ENCODE peak calls at places on chromosome 14, in nine cellular contexts. One of them, this sample, is unnamed.

GRCh38 chr14:54564799-54565235 is 2.1 kb upstream of the SAMD4A start:
- DNase-seq in islet precursor cell: no peak
- DNase-seq in kidney epithelial cell: no peak
- DNase-seq in Kasumi-1: peak; percentile 30
- DNase-seq in adipocyte: peak; percentile 80
- DNase-seq in glutamatergic neuron: no peak
- DNase-seq in NCI-H526: peak; percentile 5
- DNase-seq in thoracic aorta: no peak
- DNase-seq in fibroblast of gingiva: peak; percentile 69
- DNase-seq in this sample: no peak

GRCh38 chr14:90587252-90587910 is 190.6 kb downstream of the CALM1 start:
- DNase-seq in islet precursor cell: no peak
- DNase-seq in kidney epithelial cell: no peak
- DNase-seq in Kasumi-1: no peak
- DNase-seq in adipocyte: no peak
- DNase-seq in glutamatergic neuron: no peak
- DNase-seq in NCI-H526: no peak
- DNase-seq in thoracic aorta: no peak
- DNase-seq in fibroblast of gingiva: no peak
- DNase-seq in this sample: no peak

GRCh38 chr14:91911474-91912032 is 35.9 kb downstream of the FBLN5 start:
- DNase-seq in islet precursor cell: peak; percentile 68
- DNase-seq in kidney epithelial cell: no peak
- DNase-seq in Kasumi-1: peak; percentile 65
- DNase-seq in adipocyte: peak; percentile 48
- DNase-seq in glutamatergic neuron: no peak
- DNase-seq in NCI-H526: peak; percentile 29
- DNase-seq in thoracic aorta: no peak
- DNase-seq in fibroblast of gingiva: peak; percentile 72
- DNase-seq in this sample: no peak

GRCh38 chr14:20781805-20782204 is 737 bp downstream of the RNASE6 start:
- DNase-seq in islet precursor cell: peak; percentile 89
- DNase-seq in kidney epithelial cell: no peak
- DNase-seq in Kasumi-1: no peak
- DNase-seq in adipocyte: no peak
- DNase-seq in glutamatergic neuron: no peak
- DNase-seq in NCI-H526: no peak
- DNase-seq in thoracic aorta: no peak
- DNase-seq in fibroblast of gingiva: no peak
- DNase-seq in this sample: no peak

GRCh38 chr14:68556253-68556652 is 236.6 kb downstream of the ZFP36L1 start:
- DNase-seq in islet precursor cell: no peak
- DNase-seq in kidney epithelial cell: no peak
- DNase-seq in Kasumi-1: no peak
- DNase-seq in adipocyte: no peak
- DNase-seq in glutamatergic neuron: no peak
- DNase-seq in NCI-H526: no peak
- DNase-seq in thoracic aorta: no peak
- DNase-seq in fibroblast of gingiva: no peak
- DNase-seq in this sample: no peak

GRCh38 chr14:90344285-90344684 is 12.5 kb upstream of the NRDE2 start:
- DNase-seq in islet precursor cell: no peak
- DNase-seq in kidney epithelial cell: no peak
- DNase-seq in Kasumi-1: no peak
- DNase-seq in adipocyte: no peak
- DNase-seq in glutamatergic neuron: no peak
- DNase-seq in NCI-H526: no peak
- DNase-seq in thoracic aorta: no peak
- DNase-seq in fibroblast of gingiva: no peak
- DNase-seq in this sample: no peak

GRCh38 chr14:104134061-104134965 is 4.1 kb upstream of the KIF26A start:
- DNase-seq in islet precursor cell: no peak
- DNase-seq in kidney epithelial cell: no peak
- DNase-seq in Kasumi-1: no peak
- DNase-seq in adipocyte: no peak
- DNase-seq in glutamatergic neuron: peak; percentile 18
- DNase-seq in NCI-H526: no peak
- DNase-seq in thoracic aorta: no peak
- DNase-seq in fibroblast of gingiva: no peak
- DNase-seq in this sample: no peak

GRCh38 chr14:64279719-64280668 is 14.2 kb downstream of the ESR2 start:
- DNase-seq in islet precursor cell: no peak
- DNase-seq in kidney epithelial cell: no peak
- DNase-seq in Kasumi-1: no peak
- DNase-seq in adipocyte: no peak
- DNase-seq in glutamatergic neuron: no peak
- DNase-seq in NCI-H526: no peak
- DNase-seq in thoracic aorta: no peak
- DNase-seq in fibroblast of gingiva: no peak
- DNase-seq in this sample: no peak

GRCh38 chr14:96227428-96227827 is 22.8 kb downstream of the BDKRB2 start:
- DNase-seq in islet precursor cell: no peak
- DNase-seq in kidney epithelial cell: no peak
- DNase-seq in Kasumi-1: no peak
- DNase-seq in adipocyte: no peak
- DNase-seq in glutamatergic neuron: no peak
- DNase-seq in NCI-H526: no peak
- DNase-seq in thoracic aorta: no peak
- DNase-seq in fibroblast of gingiva: no peak
- DNase-seq in this sample: no peak

GRCh38 chr14:62694075-62694474 is 351.2 kb downstream of the KCNH5 start:
- DNase-seq in islet precursor cell: no peak
- DNase-seq in kidney epithelial cell: no peak
- DNase-seq in Kasumi-1: no peak
- DNase-seq in adipocyte: peak; percentile 54
- DNase-seq in glutamatergic neuron: no peak
- DNase-seq in NCI-H526: no peak
- DNase-seq in thoracic aorta: no peak
- DNase-seq in fibroblast of gingiva: peak; percentile 1
- DNase-seq in this sample: no peak

GRCh38 chr14:79404874-79405273 is 806.4 kb downstream of the DIO2 start:
- DNase-seq in islet precursor cell: no peak
- DNase-seq in kidney epithelial cell: no peak
- DNase-seq in Kasumi-1: no peak
- DNase-seq in adipocyte: no peak
- DNase-seq in glutamatergic neuron: no peak
- DNase-seq in NCI-H526: no peak
- DNase-seq in thoracic aorta: no peak
- DNase-seq in fibroblast of gingiva: no peak
- DNase-seq in this sample: no peak

GRCh38 chr14:92456215-92457017 is 57.2 kb upstream of the RIN3 start:
- DNase-seq in islet precursor cell: peak; percentile 76
- DNase-seq in kidney epithelial cell: no peak
- DNase-seq in Kasumi-1: peak; percentile 34
- DNase-seq in adipocyte: peak; percentile 80
- DNase-seq in glutamatergic neuron: peak; percentile 65
- DNase-seq in NCI-H526: peak; percentile 20
- DNase-seq in thoracic aorta: no peak
- DNase-seq in fibroblast of gingiva: peak; percentile 70
- DNase-seq in this sample: peak; percentile 70

GRCh38 chr14:104419865-104420458 is 159.6 kb upstream of the C14orf180 start:
- DNase-seq in islet precursor cell: peak; percentile 20
- DNase-seq in kidney epithelial cell: no peak
- DNase-seq in Kasumi-1: no peak
- DNase-seq in adipocyte: no peak
- DNase-seq in glutamatergic neuron: no peak
- DNase-seq in NCI-H526: no peak
- DNase-seq in thoracic aorta: no peak
- DNase-seq in fibroblast of gingiva: no peak
- DNase-seq in this sample: no peak

GRCh38 chr14:50360851-50361250 is 35.8 kb downstream of the CDKL1 start:
- DNase-seq in islet precursor cell: no peak
- DNase-seq in kidney epithelial cell: no peak
- DNase-seq in Kasumi-1: no peak
- DNase-seq in adipocyte: no peak
- DNase-seq in glutamatergic neuron: no peak
- DNase-seq in NCI-H526: no peak
- DNase-seq in thoracic aorta: no peak
- DNase-seq in fibroblast of gingiva: no peak
- DNase-seq in this sample: no peak

GRCh38 chr14:66634876-66635275 is 126.9 kb downstream of the GPHN start:
- DNase-seq in islet precursor cell: no peak
- DNase-seq in kidney epithelial cell: no peak
- DNase-seq in Kasumi-1: no peak
- DNase-seq in adipocyte: no peak
- DNase-seq in glutamatergic neuron: no peak
- DNase-seq in NCI-H526: no peak
- DNase-seq in thoracic aorta: no peak
- DNase-seq in fibroblast of gingiva: no peak
- DNase-seq in this sample: no peak

GRCh38 chr14:64614992-64615391 is 65.2 kb downstream of the PPP1R36 start:
- DNase-seq in islet precursor cell: no peak
- DNase-seq in kidney epithelial cell: no peak
- DNase-seq in Kasumi-1: no peak
- DNase-seq in adipocyte: no peak
- DNase-seq in glutamatergic neuron: no peak
- DNase-seq in NCI-H526: no peak
- DNase-seq in thoracic aorta: no peak
- DNase-seq in fibroblast of gingiva: no peak
- DNase-seq in this sample: no peak

GRCh38 chr14:64758711-64759554 is 54.7 kb downstream of the PLEKHG3 start:
- DNase-seq in islet precursor cell: peak; percentile 90
- DNase-seq in kidney epithelial cell: no peak
- DNase-seq in Kasumi-1: no peak
- DNase-seq in adipocyte: peak; percentile 87
- DNase-seq in glutamatergic neuron: peak; percentile 53
- DNase-seq in NCI-H526: no peak
- DNase-seq in thoracic aorta: no peak
- DNase-seq in fibroblast of gingiva: peak; percentile 81
- DNase-seq in this sample: no peak

GRCh38 chr14:102659797-102660196 is 67.3 kb downstream of the RCOR1 start:
- DNase-seq in islet precursor cell: no peak
- DNase-seq in kidney epithelial cell: peak; percentile 25
- DNase-seq in Kasumi-1: no peak
- DNase-seq in adipocyte: peak; percentile 36
- DNase-seq in glutamatergic neuron: no peak
- DNase-seq in NCI-H526: no peak
- DNase-seq in thoracic aorta: no peak
- DNase-seq in fibroblast of gingiva: peak; percentile 31
- DNase-seq in this sample: no peak